ENCODE peak calls at places on chromosome 12, in six cellular contexts. K, S, P, I, W and F are unnamed samples.

GRCh38 chr12:23899434-23899833 is 50.0 kb downstream of the SOX5 start:
- DNase-seq in K (no peak), S (no peak), P (no peak), I (no peak), W (no peak), F (no peak)

GRCh38 chr12:12835378-12836145 is 22.4 kb downstream of the DDX47 start:
- DNase-seq in K (no peak), S (no peak), P (no peak), I (no peak), W (no peak), F (no peak)

GRCh38 chr12:114335607-114336006 is 70.3 kb downstream of the TBX5 start:
- DNase-seq in K (no peak), S (peak), P (no peak), I (no peak), W (no peak), F (no peak)

GRCh38 chr12:25241171-25242020 is 9.3 kb downstream of the KRAS start:
- DNase-seq in K (no peak), S (peak), P (no peak), I (no peak), W (peak), F (no peak)

GRCh38 chr12:45232771-45233372 is 17.0 kb downstream of the ANO6 start:
- DNase-seq in K (no peak), S (peak), P (peak), I (no peak), W (no peak), F (peak)

GRCh38 chr12:58841058-58841798 is 79.1 kb downstream of the LRIG3 start:
- DNase-seq in K (no peak), S (peak), P (no peak), I (no peak), W (no peak), F (no peak)

GRCh38 chr12:54988402-54989054 is 4.0 kb upstream of the TESPA1 start:
- DNase-seq in K (peak), S (no peak), P (peak), I (peak), W (no peak), F (peak)

GRCh38 chr12:31567029-31567428 is 23.9 kb downstream of the DENND5B start:
- DNase-seq in K (no peak), S (no peak), P (no peak), I (no peak), W (no peak), F (no peak)

GRCh38 chr12:39966738-39967137 is 139.1 kb downstream of the SLC2A13 start:
- DNase-seq in K (no peak), S (no peak), P (no peak), I (no peak), W (no peak), F (no peak)

GRCh38 chr12:47818701-47819543 is 781 bp downstream of the HDAC7 start:
- DNase-seq in K (peak), S (peak), P (peak), I (peak), W (no peak), F (peak)

GRCh38 chr12:68400231-68400829 is 68.2 kb upstream of the MDM1 start:
- DNase-seq in K (no peak), S (no peak), P (no peak), I (no peak), W (no peak), F (no peak)

GRCh38 chr12:46209914-46210834 is 58.7 kb downstream of the SLC38A1 start:
- DNase-seq in K (peak), S (peak), P (peak), I (peak), W (peak), F (peak)

GRCh38 chr12:59626382-59626781 is 30.6 kb downstream of the SLC16A7 start:
- DNase-seq in K (no peak), S (no peak), P (no peak), I (no peak), W (no peak), F (no peak)

GRCh38 chr12:116294464-116295002 is 17.0 kb upstream of the MED13L start:
- DNase-seq in K (no peak), S (no peak), P (no peak), I (no peak), W (no peak), F (no peak)

GRCh38 chr12:82517027-82517426 is 158.7 kb downstream of the METTL25 start:
- DNase-seq in K (peak), S (peak), P (no peak), I (no peak), W (no peak), F (peak)

GRCh38 chr12:53049582-53050318 is at the start of gene TNS2:
- DNase-seq in K (peak), S (peak), P (peak), I (no peak), W (no peak), F (peak)

GRCh38 chr12:62772556-62772955 is 162.4 kb downstream of the PPM1H start:
- DNase-seq in K (no peak), S (no peak), P (no peak), I (no peak), W (no peak), F (no peak)

GRCh38 chr12:106583578-106584103 is 837 bp downstream of the RFX4 start:
- DNase-seq in K (no peak), S (peak), P (no peak), I (peak), W (no peak), F (no peak)

GRCh38 chr12:54390668-54391551 is 6.4 kb upstream of the ZNF385A start:
- DNase-seq in K (peak), S (peak), P (peak), I (peak), W (peak), F (peak)

GRCh38 chr12:63045020-63045860 is 105.8 kb downstream of the AVPR1A start:
- DNase-seq in K (no peak), S (no peak), P (no peak), I (no peak), W (no peak), F (no peak)

GRCh38 chr12:92136021-92136735 is 9.5 kb downstream of the BTG1 start:
- DNase-seq in K (no peak), S (no peak), P (no peak), I (no peak), W (no peak), F (peak)

GRCh38 chr12:109863961-109864712 is 16.2 kb downstream of the GLTP start:
- DNase-seq in K (peak), S (no peak), P (no peak), I (no peak), W (no peak), F (peak)

GRCh38 chr12:30806989-30807694 is 52.4 kb upstream of the CAPRIN2 start:
- DNase-seq in K (peak), S (peak), P (peak), I (no peak), W (no peak), F (peak)

GRCh38 chr12:113366827-113367226 is 8.4 kb downstream of the PLBD2 start:
- DNase-seq in K (no peak), S (no peak), P (no peak), I (no peak), W (no peak), F (no peak)

GRCh38 chr12:129394416-129394815 is 509.4 kb downstream of the TMEM132D start:
- DNase-seq in K (no peak), S (no peak), P (no peak), I (no peak), W (no peak), F (no peak)

GRCh38 chr12:9221476-9221875 is 13.3 kb upstream of the PZP start:
- DNase-seq in K (no peak), S (no peak), P (no peak), I (no peak), W (no peak), F (no peak)

GRCh38 chr12:3229577-3229976 is 152.4 kb downstream of the TSPAN9 start:
- DNase-seq in K (no peak), S (no peak), P (no peak), I (no peak), W (no peak), F (no peak)

GRCh38 chr12:34105392-34105933 is 83.2 kb downstream of the ALG10 start:
- DNase-seq in K (no peak), S (no peak), P (no peak), I (no peak), W (no peak), F (no peak)

GRCh38 chr12:51820721-51821422 is 27.6 kb downstream of the FIGNL2 start:
- DNase-seq in K (peak), S (peak), P (peak), I (peak), W (peak), F (peak)
- H3K4me3 ChIP-seq in K (no peak), S (peak), P (peak), I (no peak), W (peak), F (peak)

GRCh38 chr12:65827827-65828231 is 3.5 kb downstream of the HMGA2 start:
- DNase-seq in K (no peak), S (peak), P (no peak), I (no peak), W (no peak), F (no peak)

GRCh38 chr12:65824314-65824563 is at the start of gene HMGA2:
- DNase-seq in K (no peak), S (no peak), P (peak), I (no peak), W (no peak), F (peak)

GRCh38 chr12:65825323-65825572 is 965 bp downstream of the HMGA2 start:
- DNase-seq in K (no peak), S (no peak), P (no peak), I (no peak), W (no peak), F (no peak)

GRCh38 chr12:65826513-65827171 is 2.4 kb downstream of the HMGA2 start:
- DNase-seq in K (no peak), S (peak), P (no peak), I (no peak), W (no peak), F (no peak)

DNA sequence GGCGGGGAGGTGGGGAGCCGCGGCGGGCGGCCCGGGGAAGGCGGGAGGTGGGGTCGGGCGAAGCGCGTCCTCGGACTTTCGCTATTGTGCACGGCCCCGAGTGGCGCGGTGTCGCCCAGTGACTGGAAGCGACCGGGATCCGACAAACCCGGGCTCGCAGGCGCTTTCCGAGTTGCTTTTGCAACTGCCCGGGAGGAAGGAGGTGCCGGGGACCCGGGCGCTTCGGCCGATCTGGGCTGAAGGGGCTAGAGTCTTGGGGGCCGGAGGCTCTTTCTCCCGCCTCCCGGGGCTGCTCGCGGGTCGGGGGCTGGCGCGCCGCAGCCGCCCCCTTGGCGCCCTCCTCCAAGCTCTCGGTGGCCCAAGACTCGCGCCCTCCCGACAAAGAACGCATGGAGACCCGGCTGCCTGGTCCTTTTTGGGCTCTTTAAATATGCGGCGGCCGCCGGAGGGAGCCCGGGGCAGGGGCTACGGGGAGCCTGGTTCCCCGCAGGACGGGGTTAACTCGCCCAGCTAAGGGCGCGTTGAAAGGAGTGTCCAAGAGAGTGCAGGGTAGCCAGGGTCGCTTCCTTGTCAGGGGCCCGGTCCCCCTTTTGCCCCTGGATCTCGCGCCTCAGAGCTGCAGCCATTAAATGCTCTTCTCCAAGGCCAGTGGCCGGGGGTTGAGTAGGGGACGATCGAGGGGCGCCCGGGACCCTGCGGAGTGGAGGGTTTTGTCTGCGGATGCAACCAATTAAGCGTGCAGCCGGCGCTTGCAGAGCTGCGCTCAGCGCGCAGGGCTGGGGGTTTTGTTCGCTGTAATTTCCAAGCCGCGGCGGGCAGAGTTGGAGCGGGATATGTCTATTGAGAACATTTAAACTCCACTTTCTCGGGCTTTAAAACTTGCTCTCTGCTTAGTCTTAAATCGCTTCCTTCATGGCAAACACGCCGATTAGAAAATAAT is 1.6 kb downstream of the HMGA2 start:
- DNase-seq in K (peak), S (peak), P (peak), I (peak), W (no peak), F (peak)
- H3K4me3 ChIP-seq in K (peak), S (peak), P (peak), I (peak), W (no peak), F (peak)

GRCh38 chr12:75548879-75549278 is 37.5 kb upstream of the KRR1 start:
- DNase-seq in K (peak), S (peak), P (no peak), I (no peak), W (no peak), F (no peak)

GRCh38 chr12:75543529-75543928 is 32.1 kb upstream of the KRR1 start:
- DNase-seq in K (no peak), S (no peak), P (no peak), I (no peak), W (no peak), F (no peak)

GRCh38 chr12:75539889-75540288 is 28.5 kb upstream of the KRR1 start:
- DNase-seq in K (no peak), S (no peak), P (no peak), I (no peak), W (no peak), F (no peak)

GRCh38 chr12:75545636-75546035 is 34.2 kb upstream of the KRR1 start:
- DNase-seq in K (no peak), S (no peak), P (no peak), I (no peak), W (no peak), F (no peak)

DNA sequence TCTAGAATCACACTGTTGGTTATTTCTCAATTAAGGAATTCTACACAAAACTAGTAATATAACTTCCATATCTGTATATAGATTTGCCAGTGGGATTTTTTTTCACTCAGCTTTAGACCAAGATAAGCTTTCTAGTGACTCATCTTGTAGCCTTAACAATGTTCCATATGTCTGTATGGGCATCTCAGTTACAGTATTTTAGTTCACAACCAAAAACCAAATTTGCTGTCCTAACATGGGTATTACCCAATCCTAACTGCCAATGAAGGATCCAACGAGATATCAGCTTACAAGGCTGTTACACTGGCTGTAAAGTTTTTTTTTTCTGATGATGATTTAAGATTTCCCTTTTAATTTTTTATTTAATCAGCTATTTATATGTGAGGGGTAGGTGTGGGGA is 31.5 kb upstream of the KRR1 start:
- DNase-seq in K (no peak), S (no peak), P (no peak), I (no peak), W (no peak), F (no peak)
- H3K4me3 ChIP-seq in K (no peak), S (no peak), P (no peak), I (no peak), W (no peak), F (no peak)

GRCh38 chr12:111413442-111414086 is 7.8 kb downstream of the SH2B3 start:
- DNase-seq in K (peak), S (no peak), P (no peak), I (no peak), W (no peak), F (peak)
- H3K4me3 ChIP-seq in K (no peak), S (peak), P (no peak), I (no peak), W (no peak), F (no peak)

DNA sequence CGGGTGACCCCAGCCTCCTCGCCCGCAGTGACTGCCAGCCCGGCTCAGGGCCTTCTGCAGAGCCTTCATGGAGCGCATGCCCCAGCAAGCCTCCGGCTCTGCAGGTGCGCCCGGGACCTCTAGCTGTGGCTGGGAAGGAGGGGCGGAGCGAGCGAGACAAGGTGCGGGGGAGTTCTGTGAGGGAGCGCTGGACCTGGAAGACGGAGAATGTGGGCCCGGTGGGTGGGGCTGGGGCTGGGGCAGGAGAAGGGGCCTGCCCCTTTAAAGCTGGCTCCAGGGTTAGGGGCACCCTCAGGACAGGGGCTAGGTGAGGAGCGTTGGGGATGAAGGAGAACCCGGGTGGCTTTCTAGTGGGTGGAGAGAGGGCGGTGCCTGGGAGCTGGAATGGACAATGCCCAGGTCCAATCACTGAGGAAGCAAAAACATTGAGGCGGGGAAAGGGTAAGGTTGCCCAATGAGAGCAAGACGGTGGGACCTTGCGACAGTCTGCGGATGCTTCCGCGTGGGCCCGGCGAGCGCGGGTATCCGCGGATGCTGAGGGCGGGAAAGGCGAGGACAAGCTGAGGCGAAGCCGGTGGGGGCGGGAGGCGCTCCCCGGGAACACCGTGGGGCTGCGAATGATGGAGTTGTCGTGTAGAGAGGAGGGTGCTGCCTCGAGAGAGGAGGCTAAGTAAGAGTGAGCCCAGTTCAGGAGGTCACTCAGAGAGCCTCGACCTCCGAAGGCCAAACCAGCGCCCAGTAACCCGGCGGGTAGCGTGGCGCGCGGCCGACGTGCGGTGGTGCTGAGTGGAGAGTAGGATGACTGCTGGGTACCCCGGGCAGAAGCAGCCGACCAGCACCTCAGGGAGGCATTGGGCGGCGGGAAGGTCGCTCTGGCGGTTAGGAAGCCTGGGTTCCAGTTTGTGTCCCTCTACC is at the start of gene GLS2:
- DNase-seq in K (peak), S (peak), P (peak), I (peak), W (peak), F (peak)
- H3K4me3 ChIP-seq in K (no peak), S (peak), P (peak), I (peak), W (peak), F (peak)

GRCh38 chr12:57763881-57764661 is 2.8 kb downstream of the CYP27B1 start:
- DNase-seq in K (no peak), S (no peak), P (no peak), I (no peak), W (no peak), F (no peak)
- H3K4me3 ChIP-seq in K (no peak), S (peak), P (peak), I (no peak), W (peak), F (no peak)

GRCh38 chr12:41188841-41189394 is 798 bp downstream of the PDZRN4 start:
- DNase-seq in K (no peak), S (peak), P (no peak), I (no peak), W (no peak), F (no peak)
- H3K4me3 ChIP-seq in K (no peak), S (peak), P (peak), I (no peak), W (no peak), F (no peak)

GRCh38 chr12:6201775-6202292 is 1.6 kb downstream of the CD9 start:
- DNase-seq in K (no peak), S (no peak), P (no peak), I (no peak), W (no peak), F (no peak)
- H3K4me3 ChIP-seq in K (no peak), S (peak), P (peak), I (no peak), W (no peak), F (no peak)

GRCh38 chr12:14418526-14418925 is 53.0 kb downstream of the ATF7IP start:
- DNase-seq in K (peak), S (no peak), P (no peak), I (no peak), W (no peak), F (no peak)
- H3K4me3 ChIP-seq in K (no peak), S (peak), P (peak), I (no peak), W (peak), F (no peak)